ENCODE peak calls at places on chromosomes 5 and 9, in nine cellular contexts. W, S, U, O, I, N, C, E and L are unnamed samples.

GRCh38 chr5:64384761-64385160 is 121.1 kb upstream of the RGS7BP start:
- DNase-seq in W (no peak), S (no peak), U (no peak), O (no peak), I (no peak), N (no peak), C (no peak), E (no peak), L (no peak)

GRCh38 chr9:90300901-90301688 is 341.5 kb downstream of the DIRAS2 start:
- DNase-seq in W (no peak), S (no peak), U (peak; percentile 91), O (no peak), I (no peak), N (peak; percentile 63), C (no peak), E (no peak), L (no peak)

GRCh38 chr9:22005083-22005699 is 3.9 kb downstream of the CDKN2B start:
- DNase-seq in W (no peak), S (no peak), U (peak; percentile 37), O (no peak), I (peak; percentile 48), N (no peak), C (no peak), E (no peak), L (no peak)

GRCh38 chr9:130766904-130767262 is 68.2 kb upstream of the ABL1 start:
- DNase-seq in W (no peak), S (no peak), U (no peak), O (no peak), I (no peak), N (peak; percentile 37), C (no peak), E (no peak), L (no peak)

GRCh38 chr5:143554918-143555477 is 151.5 kb upstream of the NR3C1 start:
- DNase-seq in W (no peak), S (no peak), U (peak; percentile 84), O (no peak), I (no peak), N (no peak), C (no peak), E (no peak), L (no peak)

GRCh38 chr9:116647515-116647809 is 39.6 kb upstream of the TRIM32 start:
- DNase-seq in W (peak; percentile 32), S (no peak), U (no peak), O (no peak), I (peak; percentile 79), N (no peak), C (no peak), E (no peak), L (no peak)

GRCh38 chr9:73050062-73050814 is 97.4 kb upstream of the ALDH1A1 start:
- DNase-seq in W (no peak), S (no peak), U (peak; percentile 5), O (no peak), I (no peak), N (no peak), C (no peak), E (no peak), L (no peak)

GRCh38 chr5:81006955-81007636 is 46.9 kb downstream of the RASGRF2 start:
- DNase-seq in W (no peak), S (no peak), U (no peak), O (no peak), I (no peak), N (no peak), C (no peak), E (no peak), L (no peak)

GRCh38 chr9:34988218-34989055 is 1.1 kb upstream of the DNAJB5 start:
- DNase-seq in W (no peak), S (no peak), U (no peak), O (no peak), I (no peak), N (peak; percentile 37), C (peak; percentile 88), E (peak; percentile 32), L (no peak)

GRCh38 chr5:82386576-82386975 is 108.4 kb upstream of the RPS23 start:
- DNase-seq in W (no peak), S (no peak), U (no peak), O (no peak), I (no peak), N (no peak), C (no peak), E (no peak), L (no peak)

GRCh38 chr9:8567963-8568579 is 768.5 kb upstream of the DMAC1 start:
- DNase-seq in W (no peak), S (no peak), U (no peak), O (no peak), I (no peak), N (no peak), C (no peak), E (no peak), L (no peak)

GRCh38 chr5:123754167-123754840 is 242.3 kb downstream of the CSNK1G3 start:
- DNase-seq in W (no peak), S (no peak), U (peak; percentile 69), O (no peak), I (no peak), N (no peak), C (no peak), E (no peak), L (no peak)

DNA sequence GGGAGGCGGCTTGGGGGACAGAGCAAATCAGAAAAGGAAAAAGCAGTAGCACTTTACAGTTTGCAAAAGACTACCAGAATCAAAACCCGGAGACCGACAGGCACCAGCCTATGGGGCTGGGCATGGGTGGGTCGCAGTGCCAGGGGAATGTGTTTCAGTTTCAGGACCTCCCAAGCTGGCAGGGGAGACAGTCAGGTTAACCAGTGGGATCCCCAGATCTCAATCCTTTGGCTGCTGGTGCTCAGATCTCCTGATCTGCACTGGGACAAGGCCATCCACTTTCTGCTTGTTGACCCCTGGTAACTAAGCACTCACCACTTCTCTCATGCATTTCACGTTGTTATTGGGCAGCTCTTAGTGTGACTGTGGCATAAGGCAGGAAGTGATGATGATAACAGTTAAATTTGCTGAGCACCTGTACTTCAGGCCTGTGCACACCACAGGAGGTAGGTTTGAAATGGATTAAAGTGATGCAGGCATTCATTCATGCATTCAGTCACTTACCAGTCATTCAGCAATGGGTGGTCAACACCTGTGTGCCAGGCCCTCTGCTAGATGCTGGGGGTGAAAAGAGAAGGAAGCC is 42.2 kb upstream of the STXBP1 start:
- DNase-seq in W (peak; percentile 36), S (no peak), U (peak; percentile 44), O (no peak), I (no peak), N (no peak), C (no peak), E (no peak), L (no peak)
- TF ChIP-seq POLR2A in W (no peak), S (no peak), U (no peak), O (no peak), I (no peak), N (no peak), C (no peak), E (no peak), L (no peak)

DNA sequence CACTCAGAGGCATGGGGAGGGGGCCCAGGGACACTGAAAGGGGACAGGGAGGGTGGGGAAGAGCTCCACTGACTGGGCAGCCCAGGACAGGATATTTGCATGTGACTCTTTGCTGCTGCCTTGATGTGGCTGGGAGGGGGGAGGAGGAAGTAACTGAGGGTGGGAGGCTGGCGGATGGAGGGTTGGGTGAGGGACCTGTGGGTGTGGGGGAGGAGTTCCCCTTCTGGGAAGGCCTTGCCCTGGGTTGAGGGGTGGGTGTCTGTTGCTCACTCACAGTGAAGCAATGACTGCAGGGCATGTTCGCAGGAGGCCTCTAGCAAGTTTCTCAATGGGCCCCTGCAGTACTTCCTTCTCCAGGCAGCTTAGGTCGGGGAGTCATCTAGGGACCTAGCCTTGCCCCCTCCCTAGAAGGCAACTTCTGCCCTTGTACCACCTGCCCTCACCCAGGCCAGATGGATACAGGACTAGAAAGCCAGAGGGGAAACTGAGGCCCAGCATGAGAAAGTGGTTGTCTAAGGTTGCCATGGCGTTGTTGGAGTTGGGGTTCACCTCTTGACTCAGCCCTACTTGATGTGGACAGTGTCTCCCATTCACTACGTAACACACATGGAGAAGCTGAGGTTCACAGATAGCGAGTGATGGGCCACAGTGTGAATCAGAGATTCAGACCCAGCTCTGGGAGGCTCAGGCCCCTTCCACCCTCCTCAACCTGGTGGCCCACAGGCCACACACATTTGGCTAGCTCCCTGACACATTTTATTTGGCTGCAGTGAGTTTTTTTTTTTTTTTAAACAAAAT is 3.0 kb downstream of the GRK6 start:
- DNase-seq in W (peak; percentile 61), S (peak; percentile 47), U (no peak), O (peak; percentile 86), I (peak; percentile 83), N (peak; percentile 82), C (peak; percentile 96), E (no peak), L (no peak)
- H3K4me3 ChIP-seq in W (no peak overlapping the region), S (no peak overlapping the region), U (no peak overlapping the region), O (no peak overlapping the region), I (no peak overlapping the region), N (no peak overlapping the region), C (no peak overlapping the region), E (no peak overlapping the region), L (no peak overlapping the region)

DNA sequence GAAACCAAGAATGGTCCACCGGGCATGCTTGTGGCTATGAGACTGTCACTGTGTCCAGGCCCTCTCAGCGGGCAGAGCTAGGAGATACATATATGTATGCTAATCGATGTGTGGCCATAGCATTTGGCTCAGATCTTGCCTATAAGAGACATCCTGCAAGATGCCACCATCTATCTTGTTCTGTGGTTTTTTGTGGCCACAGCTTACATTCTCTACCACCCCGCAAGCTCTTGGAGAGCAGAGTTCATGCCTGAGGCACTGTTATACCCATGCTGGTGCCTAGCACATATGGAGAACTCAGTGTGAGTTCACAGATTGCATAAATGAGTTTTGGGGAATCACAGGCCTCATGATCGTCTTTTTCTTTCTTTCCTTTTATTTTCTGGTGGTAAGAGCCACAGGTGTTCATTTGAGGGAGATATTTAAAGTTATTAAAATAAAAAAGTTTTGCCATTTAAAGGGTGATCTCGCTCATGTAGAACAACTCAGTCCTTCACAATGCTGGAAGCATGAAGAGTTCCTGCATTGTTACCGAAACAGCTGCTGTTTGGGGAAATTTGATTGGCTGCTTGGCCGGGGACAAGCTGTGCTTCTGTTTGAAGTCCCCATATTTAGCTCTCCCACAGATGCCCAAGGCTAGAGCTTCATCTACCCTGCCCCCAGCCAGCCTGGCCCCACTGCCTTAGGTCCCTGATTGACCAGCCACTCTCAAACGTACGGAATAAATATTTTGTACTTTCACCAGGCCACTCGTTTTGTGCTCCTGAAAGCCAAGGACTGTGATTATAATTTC is 169.2 kb upstream of the MAP1B start:
- DNase-seq in W (no peak), S (no peak), U (no peak), O (no peak), I (no peak), N (no peak), C (no peak), E (no peak), L (no peak)
- TF ChIP-seq POLR2A in W (no peak), S (no peak), U (no peak), O (no peak), I (no peak), N (no peak), C (no peak), E (no peak), L (no peak)

DNA sequence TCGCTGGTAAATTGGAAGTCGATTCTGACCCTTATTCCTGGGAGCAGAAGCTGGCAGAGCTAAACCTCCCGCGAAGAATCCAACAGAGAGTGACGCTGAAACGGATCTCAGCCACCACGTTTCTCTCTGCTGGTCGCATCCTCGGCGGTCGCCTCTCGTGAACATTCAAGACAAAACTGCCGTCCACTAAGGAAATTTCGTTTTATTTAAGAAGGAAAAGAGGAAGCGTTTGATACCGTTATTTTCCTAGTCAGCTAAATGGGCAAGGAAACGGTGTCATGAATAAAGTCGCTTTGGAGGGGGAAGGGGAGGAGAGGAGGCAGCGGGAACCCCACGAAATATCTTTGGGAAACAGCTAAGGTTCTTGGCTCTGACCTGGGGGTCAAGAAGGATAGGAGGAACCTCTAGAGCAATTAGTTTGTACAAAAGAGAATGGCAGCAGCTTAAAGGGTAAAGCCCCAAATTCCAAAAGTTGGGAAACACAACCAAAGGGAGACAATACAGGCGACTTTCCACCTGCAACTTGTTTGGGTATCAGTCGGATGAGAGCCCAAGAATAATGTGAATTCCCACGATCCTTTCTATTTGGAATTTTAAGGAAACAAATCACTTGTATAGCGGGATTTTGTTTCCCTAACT is 2.0 kb downstream of the FOXB2 start:
- DNase-seq in W (no peak), S (no peak), U (no peak), O (no peak), I (no peak), N (no peak), C (no peak), E (no peak), L (no peak)
- H3K4me3 ChIP-seq in W (no peak overlapping the region), S (no peak overlapping the region), U (no peak overlapping the region), O (no peak overlapping the region), I (no peak overlapping the region), N (no peak overlapping the region), C (no peak overlapping the region), E (no peak overlapping the region), L (no peak overlapping the region)